ENCODE peak calls at places on chromosomes 5 and 9, in five cellular contexts. One of them, this sample, is unnamed.

GRCh38 chr5:72523960-72524582 is 16.9 kb upstream of the ZNF366 start:
- DNase-seq in lower lobe of right lung: no peak
- DNase-seq in BJ: peak; percentile 40
- DNase-seq in IMR-90: peak; percentile 88
- DNase-seq in esophagus squamous epithelium: no peak
- DNase-seq in this sample: no peak

GRCh38 chr5:132103969-132104391 is 30.4 kb downstream of the CSF2 start:
- DNase-seq in IMR-90: no peak
- DNase-seq in lower lobe of right lung: peak; percentile 14
- DNase-seq in esophagus squamous epithelium: no peak
- DNase-seq in BJ: no peak
- DNase-seq in this sample: no peak

GRCh38 chr9:26369096-26369495 is 523.5 kb downstream of the CAAP1 start:
- DNase-seq in IMR-90: no peak
- DNase-seq in lower lobe of right lung: no peak
- DNase-seq in BJ: peak; percentile 40
- DNase-seq in esophagus squamous epithelium: no peak
- DNase-seq in this sample: no peak

GRCh38 chr5:126490167-126490937 is 67.1 kb downstream of the GRAMD2B start:
- DNase-seq in IMR-90: no peak
- DNase-seq in lower lobe of right lung: no peak
- DNase-seq in esophagus squamous epithelium: no peak
- DNase-seq in BJ: peak; percentile 66
- DNase-seq in this sample: no peak

GRCh38 chr9:121955649-121956048 is 137.5 kb downstream of the TTLL11 start:
- DNase-seq in IMR-90: no peak
- DNase-seq in lower lobe of right lung: no peak
- DNase-seq in BJ: no peak
- DNase-seq in esophagus squamous epithelium: no peak
- DNase-seq in this sample: no peak

GRCh38 chr9:12775373-12775962 is 648 bp downstream of the LURAP1L start:
- DNase-seq in esophagus squamous epithelium: no peak
- DNase-seq in IMR-90: no peak
- DNase-seq in lower lobe of right lung: peak; percentile 42
- DNase-seq in BJ: no peak
- DNase-seq in this sample: no peak

GRCh38 chr5:144582046-144582445 is 411.4 kb downstream of the KCTD16 start:
- DNase-seq in BJ: no peak
- DNase-seq in lower lobe of right lung: no peak
- DNase-seq in IMR-90: no peak
- DNase-seq in esophagus squamous epithelium: no peak
- DNase-seq in this sample: no peak

GRCh38 chr5:160315968-160316367 is 3.6 kb upstream of the CCNJL start:
- DNase-seq in esophagus squamous epithelium: no peak
- DNase-seq in BJ: no peak
- DNase-seq in IMR-90: peak; percentile 73
- DNase-seq in lower lobe of right lung: no peak
- DNase-seq in this sample: no peak

GRCh38 chr9:88874391-88874790 is 116.9 kb upstream of the S1PR3 start:
- DNase-seq in IMR-90: peak; percentile 10
- DNase-seq in BJ: no peak
- DNase-seq in esophagus squamous epithelium: no peak
- DNase-seq in lower lobe of right lung: no peak
- DNase-seq in this sample: no peak

DNA sequence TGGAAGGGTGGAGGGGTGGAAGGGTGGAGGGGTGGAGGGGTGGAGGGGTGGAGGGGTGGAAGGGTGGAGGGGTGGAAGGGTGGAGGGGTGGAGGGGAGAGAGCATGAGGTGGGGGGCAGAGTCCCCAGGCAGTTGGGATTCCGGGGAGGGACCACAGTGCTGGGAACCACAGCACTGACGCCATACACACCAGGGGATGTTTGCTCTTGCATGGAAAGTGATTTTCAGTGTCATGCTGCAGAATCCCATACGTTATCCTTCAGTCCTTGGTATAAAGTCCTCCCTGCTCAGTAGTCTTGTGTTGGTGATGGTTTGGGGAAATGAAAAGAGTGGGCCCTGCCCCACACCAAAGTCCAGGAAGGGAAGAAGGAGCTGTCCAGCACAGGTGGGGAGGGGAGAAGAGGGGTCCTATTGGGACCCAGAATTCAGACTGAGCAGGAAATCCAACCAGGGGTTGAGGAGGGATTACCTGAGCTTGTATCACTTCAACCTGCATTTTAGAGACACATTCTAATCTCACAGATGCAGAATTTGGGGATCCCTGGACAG is 5.5 kb upstream of the FIBCD1 start:
- DNase-seq in lower lobe of right lung: no peak
- DNase-seq in IMR-90: no peak
- DNase-seq in BJ: no peak
- DNase-seq in esophagus squamous epithelium: no peak
- DNase-seq in this sample: no peak
- H3K27me3 ChIP-seq in lower lobe of right lung: peaks cover 49% of the 10 kb centered on the region
- H3K27me3 ChIP-seq in IMR-90: peaks cover 63% of the 10 kb centered on the region
- H3K27me3 ChIP-seq in BJ: peaks cover 20% of the 10 kb centered on the region
- H3K27me3 ChIP-seq in esophagus squamous epithelium: peaks cover 9% of the 10 kb centered on the region
- H3K27me3 ChIP-seq in this sample: peaks cover 10% of the 10 kb centered on the region

DNA sequence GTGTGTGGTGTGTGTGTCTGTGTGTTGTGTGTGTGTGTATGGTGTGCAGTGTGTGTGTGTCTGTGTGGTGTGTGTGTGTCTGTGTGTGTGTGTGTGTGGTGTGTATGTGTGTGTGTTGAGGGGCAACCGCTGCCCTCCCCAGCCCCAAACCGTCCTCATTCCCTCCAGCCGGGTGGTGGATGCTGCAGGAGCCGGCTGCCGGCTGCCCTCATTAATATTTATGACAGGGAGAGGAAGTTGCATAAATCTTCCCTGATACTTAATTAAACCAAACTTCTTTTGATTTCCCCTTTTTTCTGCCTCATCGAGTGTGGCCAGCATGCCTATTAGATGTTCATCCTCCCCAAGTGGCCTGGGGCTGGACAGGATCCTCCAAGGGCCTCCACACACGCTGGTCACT is 121.4 kb upstream of the MVB12B start:
- DNase-seq in IMR-90: no peak
- DNase-seq in esophagus squamous epithelium: no peak
- DNase-seq in lower lobe of right lung: no peak
- DNase-seq in BJ: no peak
- DNase-seq in this sample: no peak
- H3K27me3 ChIP-seq in IMR-90: peaks cover 15% of the 10 kb centered on the region
- H3K27me3 ChIP-seq in esophagus squamous epithelium: no peaks in the 10 kb centered on the region
- H3K27me3 ChIP-seq in lower lobe of right lung: peaks cover 14% of the 10 kb centered on the region
- H3K27me3 ChIP-seq in BJ: peaks cover 1% of the 10 kb centered on the region
- H3K27me3 ChIP-seq in this sample: peaks cover 3% of the 10 kb centered on the region

GRCh38 chr5:7850533-7851239 is at the start of gene CFAP90:
- DNase-seq in lower lobe of right lung: peak; percentile 82
- DNase-seq in esophagus squamous epithelium: no peak
- DNase-seq in IMR-90: peak; percentile 30
- DNase-seq in BJ: no peak
- DNase-seq in this sample: peak; percentile 22
- H3K27me3 ChIP-seq in lower lobe of right lung: peaks cover 17% of the 10 kb centered on the region
- H3K27me3 ChIP-seq in esophagus squamous epithelium: no peaks in the 10 kb centered on the region
- H3K27me3 ChIP-seq in IMR-90: peaks cover 29% of the 10 kb centered on the region
- H3K27me3 ChIP-seq in BJ: peaks cover 19% of the 10 kb centered on the region
- H3K27me3 ChIP-seq in this sample: peaks cover 5% of the 10 kb centered on the region

GRCh38 chr9:136569526-136570148 is 23.8 kb upstream of the NOTCH1 start:
- DNase-seq in BJ: no peak
- DNase-seq in esophagus squamous epithelium: no peak
- DNase-seq in IMR-90: no peak
- DNase-seq in lower lobe of right lung: no peak
- DNase-seq in this sample: no peak
- H3K27me3 ChIP-seq in BJ: no peaks in the 10 kb centered on the region
- H3K27me3 ChIP-seq in esophagus squamous epithelium: no peaks in the 10 kb centered on the region
- H3K27me3 ChIP-seq in IMR-90: no peaks in the 10 kb centered on the region
- H3K27me3 ChIP-seq in lower lobe of right lung: no peaks in the 10 kb centered on the region
- H3K27me3 ChIP-seq in this sample: no peaks in the 10 kb centered on the region

GRCh38 chr5:177358333-177358939 is 712 bp downstream of the RGS14 start:
- DNase-seq in IMR-90: no peak
- DNase-seq in esophagus squamous epithelium: no peak
- DNase-seq in lower lobe of right lung: no peak
- DNase-seq in BJ: no peak
- DNase-seq in this sample: no peak
- H3K27me3 ChIP-seq in IMR-90: peaks cover 26% of the 10 kb centered on the region
- H3K27me3 ChIP-seq in esophagus squamous epithelium: no peaks in the 10 kb centered on the region
- H3K27me3 ChIP-seq in lower lobe of right lung: no peaks in the 10 kb centered on the region
- H3K27me3 ChIP-seq in BJ: peaks cover 5% of the 10 kb centered on the region
- H3K27me3 ChIP-seq in this sample: no peaks in the 10 kb centered on the region

DNA sequence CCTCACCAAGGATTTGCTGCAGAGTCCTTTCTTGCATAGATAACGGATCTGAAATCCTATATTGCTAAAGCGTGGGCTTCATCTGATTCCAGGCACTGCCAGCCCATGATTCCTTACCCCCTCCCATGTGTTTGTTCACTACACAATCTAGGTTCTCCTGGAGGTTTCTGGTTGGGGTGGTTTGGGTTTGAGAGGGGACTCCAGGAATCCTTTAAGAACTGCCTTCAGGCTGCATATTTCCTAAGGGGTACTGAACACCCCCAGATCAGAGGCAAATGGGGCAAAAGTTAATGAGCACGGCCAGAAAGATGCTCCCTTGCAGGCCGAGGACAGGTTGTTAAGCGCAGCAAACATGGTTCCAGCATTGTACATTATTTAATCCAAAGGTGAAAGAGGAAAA is 9.8 kb downstream of the NR2F1 start:
- DNase-seq in lower lobe of right lung: no peak
- DNase-seq in IMR-90: no peak
- DNase-seq in BJ: no peak
- DNase-seq in esophagus squamous epithelium: no peak
- DNase-seq in this sample: no peak
- H3K27me3 ChIP-seq in lower lobe of right lung: peaks cover 62% of the 10 kb centered on the region
- H3K27me3 ChIP-seq in IMR-90: no peaks in the 10 kb centered on the region
- H3K27me3 ChIP-seq in BJ: no peaks in the 10 kb centered on the region
- H3K27me3 ChIP-seq in esophagus squamous epithelium: peaks cover 3% of the 10 kb centered on the region
- H3K27me3 ChIP-seq in this sample: peaks cover 65% of the 10 kb centered on the region